ENCODE peak calls at places on chromosomes 5 and 9, in five cellular contexts. G, O, C, Y and X are unnamed samples.
A peak's percentile ranks its signal among the peaks of the same experiment; 100 is the strongest.

GRCh38 chr9:84419203-84419602 is 78.6 kb upstream of the SLC28A3 start:
- DNase-seq in G (no peak), O (no peak), C (no peak), Y (peak; percentile 44), X (no peak)

GRCh38 chr5:123705741-123706140 is 193.8 kb downstream of the CSNK1G3 start:
- DNase-seq in G (no peak), O (no peak), C (no peak), Y (no peak), X (no peak)

GRCh38 chr9:95570150-95570549 is 53.4 kb upstream of the PTCH1 start:
- DNase-seq in G (no peak), O (no peak), C (no peak), Y (peak; percentile 85), X (no peak)

GRCh38 chr9:89879711-89880110 is 274.9 kb downstream of the GADD45G start:
- DNase-seq in G (no peak), O (peak; percentile 88), C (no peak), Y (no peak), X (peak; percentile 12)

GRCh38 chr9:503881-504852 is 289.5 kb downstream of the DOCK8 start:
- DNase-seq in G (peak; percentile 33), O (peak; percentile 88), C (peak; percentile 68), Y (peak; percentile 85), X (peak; percentile 69)

GRCh38 chr5:81854915-81855314 is 104.0 kb upstream of the SSBP2 start:
- DNase-seq in G (no peak), O (no peak), C (no peak), Y (no peak), X (no peak)

GRCh38 chr5:32355694-32356093 is 43.0 kb upstream of the MTMR12 start:
- DNase-seq in G (no peak), O (no peak), C (no peak), Y (no peak), X (no peak)

GRCh38 chr9:15306068-15306756 is 804 bp downstream of the TTC39B start:
- DNase-seq in G (no peak), O (peak; percentile 79), C (peak; percentile 26), Y (peak; percentile 84), X (peak; percentile 53)

GRCh38 chr9:113632776-113633590 is 169.5 kb downstream of the RGS3 start:
- DNase-seq in G (no peak), O (no peak), C (no peak), Y (no peak), X (no peak)

GRCh38 chr9:68653141-68653595 is 51.9 kb upstream of the PIP5K1B start:
- DNase-seq in G (no peak), O (no peak), C (no peak), Y (no peak), X (peak; percentile 46)

GRCh38 chr9:83068414-83068813 is 5.5 kb upstream of the RASEF start:
- DNase-seq in G (no peak), O (no peak), C (no peak), Y (no peak), X (no peak)

GRCh38 chr5:34655354-34655991 is 655 bp upstream of the RAI14 start:
- DNase-seq in G (no peak), O (no peak), C (no peak), Y (peak; percentile 89), X (peak; percentile 20)

GRCh38 chr9:120659617-120660169 is 54.6 kb downstream of the MEGF9 start:
- DNase-seq in G (no peak), O (no peak), C (no peak), Y (no peak), X (no peak)

GRCh38 chr5:94113-94892 is 2.3 kb downstream of the PLEKHG4B start:
- DNase-seq in G (no peak), O (no peak), C (no peak), Y (no peak), X (no peak)

GRCh38 chr9:72557549-72557948 is 36.1 kb downstream of the TMC1 start:
- DNase-seq in G (no peak), O (no peak), C (no peak), Y (peak; percentile 75), X (no peak)

GRCh38 chr9:99601506-99601905 is 220.2 kb upstream of the NR4A3 start:
- DNase-seq in G (no peak), O (no peak), C (no peak), Y (no peak), X (no peak)

GRCh38 chr9:136262671-136263178 is 17.1 kb upstream of the QSOX2 start:
- DNase-seq in G (no peak), O (no peak), C (no peak), Y (no peak), X (no peak)

GRCh38 chr9:694499-695154 is 146.9 kb upstream of the DMRT1 start:
- DNase-seq in G (no peak), O (peak; percentile 87), C (no peak), Y (no peak), X (no peak)

GRCh38 chr5:151156732-151157402 is 712 bp downstream of the ANXA6 start:
- DNase-seq in G (peak; percentile 46), O (peak; percentile 63), C (no peak), Y (peak; percentile 40), X (peak; percentile 19)

GRCh38 chr5:40680741-40681350 is 1.1 kb downstream of the PTGER4 start:
- DNase-seq in G (peak; percentile 63), O (peak; percentile 59), C (peak; percentile 24), Y (peak; percentile 61), X (peak; percentile 71)

GRCh38 chr5:139481580-139482049 is 943 bp downstream of the STING1 start:
- DNase-seq in G (no peak), O (peak; percentile 63), C (peak; percentile 6), Y (no peak), X (peak; percentile 34)

GRCh38 chr5:150763023-150763793 is 4.4 kb upstream of the DCTN4 start:
- DNase-seq in G (no peak), O (peak; percentile 81), C (no peak), Y (no peak), X (no peak)

GRCh38 chr5:181235323-181235688 is 8.4 kb downstream of the RACK1 start:
- DNase-seq in G (no peak), O (no peak), C (no peak), Y (no peak), X (no peak)

GRCh38 chr9:72292184-72292787 is 72.7 kb downstream of the ZFAND5 start:
- DNase-seq in G (no peak), O (no peak), C (no peak), Y (no peak), X (peak; percentile 18)

GRCh38 chr9:125190371-125190801 is 783 bp upstream of the PPP6C start:
- DNase-seq in G (peak; percentile 21), O (no peak), C (no peak), Y (peak; percentile 23), X (peak; percentile 22)

GRCh38 chr5:32426440-32427151 is 17.9 kb downstream of the ZFR start:
- DNase-seq in G (no peak), O (no peak), C (no peak), Y (no peak), X (no peak)

GRCh38 chr9:5186416-5187169 is 1.2 kb upstream of the INSL6 start:
- DNase-seq in G (peak; percentile 70), O (no peak), C (peak; percentile 28), Y (peak; percentile 79), X (no peak)

GRCh38 chr5:39955156-39955555 is 530.4 kb upstream of the DAB2 start:
- DNase-seq in G (no peak), O (no peak), C (no peak), Y (no peak), X (no peak)

GRCh38 chr5:124659798-124660197 is 86.6 kb downstream of the ZNF608 start:
- DNase-seq in G (no peak), O (no peak), C (no peak), Y (no peak), X (no peak)

GRCh38 chr9:71719088-71719487 is 49.2 kb downstream of the CEMIP2 start:
- DNase-seq in G (no peak), O (no peak), C (no peak), Y (no peak), X (no peak)

GRCh38 chr9:113011911-113012381 is at the start of gene ZNF883:
- DNase-seq in G (no peak), O (peak; percentile 56), C (no peak), Y (peak; percentile 87), X (peak; percentile 30)

GRCh38 chr5:149403923-149404745 is 25.0 kb upstream of the IL17B start:
- DNase-seq in G (no peak), O (no peak), C (no peak), Y (peak; percentile 34), X (no peak)

GRCh38 chr5:154893381-154893780 is 35.0 kb downstream of the CNOT8 start:
- DNase-seq in G (no peak), O (no peak), C (no peak), Y (no peak), X (no peak)

GRCh38 chr9:107809859-107810492 is 320.4 kb upstream of the KLF4 start:
- DNase-seq in G (no peak), O (no peak), C (no peak), Y (peak; percentile 47), X (no peak)

GRCh38 chr5:91049800-91050199 is 333.3 kb downstream of the ARRDC3 start:
- DNase-seq in G (no peak), O (no peak), C (no peak), Y (no peak), X (no peak)

GRCh38 chr5:119255571-119256356 is 100.1 kb upstream of the TNFAIP8 start:
- DNase-seq in G (no peak), O (no peak), C (no peak), Y (peak; percentile 86), X (no peak)

GRCh38 chr9:130008577-130008976 is 34.4 kb downstream of the FNBP1 start:
- DNase-seq in G (no peak), O (no peak), C (no peak), Y (no peak), X (no peak)

GRCh38 chr9:132543960-132544359 is 38.4 kb upstream of the BARHL1 start:
- DNase-seq in G (no peak), O (no peak), C (no peak), Y (no peak), X (no peak)
- H3K27ac ChIP-seq in G (no peak overlapping the region), O (no peak overlapping the region), C (no peak overlapping the region), Y (no peak overlapping the region), X (no peak overlapping the region)

DNA sequence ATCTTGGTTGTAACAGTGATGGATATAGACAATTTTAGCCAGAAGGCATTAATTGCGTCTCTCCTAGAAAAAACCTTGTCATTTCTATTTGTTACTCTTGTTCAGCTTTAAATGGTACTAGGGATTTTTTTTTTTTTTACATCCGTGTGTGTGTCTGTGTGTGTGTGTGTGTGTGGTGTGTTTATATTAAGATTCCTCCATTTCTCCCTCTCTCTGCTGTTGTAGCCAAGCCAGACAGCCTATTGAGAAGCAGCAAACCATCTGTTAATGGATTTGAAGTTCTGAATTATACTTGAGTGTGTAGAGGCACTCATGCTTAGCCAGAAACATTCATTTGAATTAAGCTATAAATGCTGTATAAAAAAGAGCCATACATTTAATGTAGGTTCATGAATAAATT is 72.3 kb downstream of the SLF1 start:
- DNase-seq in G (no peak), O (no peak), C (no peak), Y (no peak), X (no peak)
- H3K4me3 ChIP-seq in G (no peak overlapping the region), O (no peak overlapping the region), C (no peak overlapping the region), Y (no peak overlapping the region), X (no peak overlapping the region)

DNA sequence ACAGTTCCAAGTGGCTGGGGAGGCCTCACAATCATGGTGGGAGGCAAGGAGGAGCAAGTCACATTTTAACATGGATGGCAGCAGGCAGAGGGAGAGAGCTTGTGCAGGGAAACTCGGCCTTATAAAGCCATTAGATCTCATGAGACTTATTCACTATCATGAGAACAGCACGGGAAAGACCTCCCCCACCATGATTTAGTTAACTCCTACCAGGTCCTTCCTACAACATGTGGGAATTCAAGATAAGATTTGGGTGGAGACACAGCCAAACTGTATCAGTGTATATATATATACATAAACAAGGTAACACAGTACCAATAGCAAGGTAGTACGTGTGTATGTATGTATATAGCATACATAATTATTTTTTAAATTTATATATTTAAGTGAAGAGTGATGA is 50.9 kb downstream of the NFX1 start:
- DNase-seq in G (no peak), O (no peak), C (no peak), Y (no peak), X (no peak)
- H3K36me3 ChIP-seq in G (peaks cover 67% of the 10 kb centered on the region), O (peaks cover 99% of the 10 kb centered on the region), C (peaks cover 71% of the 10 kb centered on the region), Y (peaks cover 13% of the 10 kb centered on the region), X (peaks cover 12% of the 10 kb centered on the region)

GRCh38 chr5:17123785-17124184 is 93.6 kb upstream of the BASP1 start:
- DNase-seq in G (no peak), O (no peak), C (no peak), Y (no peak), X (no peak)
- H3K27ac ChIP-seq in G (no peak overlapping the region), O (no peak overlapping the region), C (no peak overlapping the region), Y (no peak overlapping the region), X (no peak overlapping the region)